ENCODE peak calls at places on chromosome 13, in eight cellular contexts. R is transverse colon; U is PC-3; G is neuronal stem cell; Q is right cardiac atrium; E is IMR-90; I is CD8-positive, alpha-beta T cell; Z is CD8-positive, alpha-beta memory T cell. D is an unnamed sample. For H3K4me1, the result is how much of the 10 kb centered on the place peaks cover.

GRCh38 chr13:93865235-93865634 is 614.2 kb downstream of the DCT start:
- DNase-seq in E (no peak), Z (no peak), G (no peak), I (no peak), U (no peak), R (no peak), Q (no peak), D (no peak)

GRCh38 chr13:64688893-64689677 is 2541.1 kb downstream of the PCDH9 start:
- DNase-seq in R (no peak), U (peak), Z (no peak), I (no peak), E (peak), Q (no peak), G (no peak), D (no peak)

GRCh38 chr13:110575322-110576069 is 14.0 kb upstream of the RAB20 start:
- DNase-seq in E (peak), G (no peak), I (no peak), Z (no peak), Q (peak), R (no peak), U (no peak), D (peak)

GRCh38 chr13:51921790-51922740 is 60.3 kb downstream of the CCDC70 start:
- DNase-seq in U (no peak), R (no peak), Z (no peak), G (no peak), I (peak), Q (no peak), E (peak), D (no peak)

GRCh38 chr13:105165449-105166125 is 1369.9 kb downstream of the EFNB2 start:
- DNase-seq in Z (peak), I (peak), E (no peak), Q (no peak), U (no peak), G (no peak), R (peak), D (peak)

GRCh38 chr13:26681036-26681435 is 79.5 kb downstream of the GPR12 start:
- DNase-seq in G (no peak), R (no peak), Q (no peak), Z (no peak), I (no peak), E (no peak), U (no peak), D (no peak)

GRCh38 chr13:104011505-104012270 is 945.5 kb upstream of the SLC10A2 start:
- DNase-seq in R (no peak), U (peak), I (no peak), Q (peak), Z (no peak), E (no peak), G (peak), D (no peak)

GRCh38 chr13:23871616-23872220 is 17.5 kb downstream of the MIPEP start:
- DNase-seq in R (no peak), I (no peak), E (peak), G (no peak), Q (no peak), Z (no peak), U (peak), D (peak)

GRCh38 chr13:69970521-69970920 is 137.1 kb upstream of the ATXN8OS start:
- DNase-seq in Z (no peak), E (no peak), U (peak), I (no peak), G (no peak), Q (no peak), R (no peak), D (no peak)

GRCh38 chr13:113299951-113300350 is 2.9 kb downstream of the LAMP1 start:
- DNase-seq in Z (no peak), E (no peak), G (no peak), I (no peak), U (no peak), Q (no peak), R (no peak), D (peak)

GRCh38 chr13:94079876-94080275 is 399.6 kb downstream of the DCT start:
- DNase-seq in E (peak), R (no peak), U (no peak), Q (no peak), G (no peak), Z (no peak), I (no peak), D (no peak)

GRCh38 chr13:34546841-34547240 is 395.2 kb upstream of the NBEA start:
- DNase-seq in E (no peak), I (no peak), Q (no peak), U (no peak), G (no peak), Z (no peak), R (no peak), D (no peak)

GRCh38 chr13:93079294-93079693 is 147.3 kb upstream of the GPC6 start:
- DNase-seq in Q (no peak), E (peak), Z (no peak), R (no peak), I (no peak), U (peak), G (no peak), D (no peak)

GRCh38 chr13:40124648-40125045 is 469.2 kb downstream of the COG6 start:
- DNase-seq in R (no peak), I (no peak), U (no peak), E (no peak), Z (no peak), Q (no peak), G (no peak), D (no peak)

GRCh38 chr13:40123962-40124647 is 468.6 kb downstream of the COG6 start:
- DNase-seq in I (no peak), U (no peak), G (no peak), Z (no peak), E (no peak), Q (no peak), R (no peak), D (no peak)

GRCh38 chr13:40127476-40127875 is 472.0 kb downstream of the COG6 start:
- DNase-seq in R (no peak), E (no peak), Q (no peak), U (no peak), Z (no peak), I (no peak), G (no peak), D (no peak)

GRCh38 chr13:40126301-40127085 is 471.0 kb downstream of the COG6 start:
- DNase-seq in U (no peak), Q (no peak), R (no peak), G (no peak), Z (no peak), I (no peak), E (no peak), D (no peak)

GRCh38 chr13:40125336-40125735 is 469.9 kb downstream of the COG6 start:
- DNase-seq in I (no peak), Q (no peak), E (no peak), G (no peak), Z (no peak), U (no peak), R (no peak), D (no peak)
- H3K27ac ChIP-seq in I (no peak), Q (no peak), E (no peak), G (no peak), Z (no peak), U (no peak), R (no peak), D (no peak)

DNA sequence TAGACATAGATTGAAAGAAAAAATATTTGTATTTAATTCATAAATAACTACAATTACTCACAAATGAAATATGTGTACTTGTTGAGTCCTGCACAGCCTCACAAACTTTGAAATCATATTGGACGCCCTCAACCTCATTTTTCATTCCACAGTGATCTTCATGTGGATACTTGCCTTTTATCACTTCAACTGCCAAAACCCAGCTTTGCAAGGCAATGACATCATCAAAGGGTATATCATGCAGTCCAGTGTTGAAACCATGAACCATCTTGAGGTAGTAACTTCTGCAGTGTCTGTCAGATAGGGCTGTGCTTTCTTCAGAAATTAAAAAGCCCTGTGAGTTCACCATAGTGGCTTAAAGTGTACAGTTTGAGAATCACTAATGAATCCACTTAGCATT is 82.2 kb downstream of the HS6ST3 start:
- DNase-seq in Q (no peak), R (no peak), E (no peak), I (no peak), Z (no peak), G (no peak), U (no peak), D (no peak)
- H3K4me1 ChIP-seq in Q (under half), R (under half), E (under half), I (under half), Z (under half), G (under half), U (under half), D (under half)

GRCh38 chr13:31970237-31970930 is 61.2 kb upstream of the FRY start:
- DNase-seq in Q (no peak), Z (no peak), R (no peak), G (no peak), E (peak), U (peak), I (no peak), D (no peak)
- H3K27ac ChIP-seq in Q (no peak), Z (no peak), R (no peak), G (no peak), E (no peak), U (no peak), I (no peak), D (no peak)

DNA sequence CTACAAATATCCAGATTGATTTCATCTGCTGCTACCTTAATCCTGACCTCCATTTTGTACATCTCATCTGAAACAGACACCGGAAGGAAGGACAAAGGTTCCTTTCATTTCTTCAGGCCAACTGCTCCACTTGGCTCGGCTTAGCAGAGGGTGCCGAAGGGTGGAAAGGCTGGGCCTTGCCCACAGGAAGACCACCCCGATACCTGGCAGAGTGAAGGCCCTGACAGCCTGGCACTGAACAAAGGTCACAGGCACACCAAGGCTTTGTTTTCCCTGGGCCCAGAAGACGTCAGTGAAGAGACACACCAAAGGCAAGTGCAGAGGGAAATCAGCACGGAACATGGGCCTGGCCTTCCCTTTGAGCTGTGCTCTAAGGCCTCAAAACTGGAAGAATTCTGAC is 71.5 kb downstream of the LATS2 start:
- DNase-seq in I (no peak), Q (no peak), E (no peak), Z (no peak), G (no peak), R (no peak), U (no peak), D (no peak)
- H3K4me1 ChIP-seq in I (under half), Q (under half), E (under half), Z (under half), G (under half), R (under half), U (under half), D (under half)

DNA sequence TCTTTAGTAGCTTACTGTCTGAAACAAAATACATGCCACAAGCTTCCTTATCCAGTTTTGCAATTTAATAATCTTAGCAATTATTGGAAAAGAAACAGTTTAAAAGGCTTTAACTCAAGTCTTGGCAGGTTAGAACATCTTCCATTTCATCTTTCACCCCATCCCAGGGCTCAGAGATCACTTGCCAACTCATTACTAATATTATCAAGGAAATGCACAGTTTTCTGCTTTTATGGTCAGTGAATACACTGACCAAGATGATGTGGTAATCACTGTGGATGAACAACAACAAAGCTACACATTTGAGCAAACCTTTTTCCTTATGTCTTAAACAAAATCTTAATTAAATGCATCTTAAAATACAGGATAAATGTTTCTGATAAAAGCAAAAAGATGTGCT is 48.0 kb upstream of the ITM2B start:
- DNase-seq in I (no peak), G (no peak), R (no peak), Z (no peak), Q (no peak), E (no peak), U (no peak), D (no peak)
- H3K27ac ChIP-seq in I (no peak), G (no peak), R (no peak), Z (no peak), Q (no peak), E (no peak), U (no peak), D (no peak)

D was measured in small intestine.